ENCODE peak calls at places on chromosomes 11 and 22, in eight cellular contexts. S, Z, N, F, K, B, V and X are unnamed samples.
A peak's percentile ranks its signal among the peaks of the same experiment; 100 is the strongest.

GRCh38 chr11:1876361-1877063 is 15.2 kb downstream of the PRR33 start:
- DNase-seq in S (peak; percentile 74), Z (no peak), N (no peak), F (no peak), K (no peak), B (peak; percentile 80), V (peak; percentile 65), X (peak; percentile 58)

GRCh38 chr22:32806296-32806695 is 4.8 kb downstream of the TIMP3 start:
- DNase-seq in S (no peak), Z (no peak), N (no peak), F (no peak), K (no peak), B (no peak), V (no peak), X (no peak)

GRCh38 chr11:35260342-35260985 is 121.5 kb downstream of the CD44 start:
- DNase-seq in S (no peak), Z (no peak), N (peak; percentile 54), F (no peak), K (no peak), B (peak; percentile 30), V (peak; percentile 90), X (no peak)

GRCh38 chr11:71339178-71339881 is 87.0 kb upstream of the SHANK2 start:
- DNase-seq in S (no peak), Z (no peak), N (no peak), F (no peak), K (no peak), B (no peak), V (no peak), X (no peak)

GRCh38 chr11:762421-763072 is 14.7 kb downstream of the GATD1 start:
- DNase-seq in S (peak; percentile 59), Z (no peak), N (peak; percentile 57), F (no peak), K (no peak), B (peak; percentile 83), V (peak; percentile 65), X (no peak)

GRCh38 chr22:24093855-24094254 is 82.8 kb downstream of the CABIN1 start:
- DNase-seq in S (peak; percentile 26), Z (no peak), N (no peak), F (no peak), K (no peak), B (no peak), V (no peak), X (no peak)

GRCh38 chr22:36744791-36745190 is 31.1 kb downstream of the IFT27 start:
- DNase-seq in S (no peak), Z (no peak), N (no peak), F (no peak), K (no peak), B (no peak), V (no peak), X (no peak)

GRCh38 chr11:110317516-110317932 is 21.1 kb upstream of the RDX start:
- DNase-seq in S (no peak), Z (no peak), N (no peak), F (peak; percentile 65), K (no peak), B (no peak), V (peak; percentile 37), X (no peak)

GRCh38 chr11:111299111-111300026 is 1.0 kb downstream of the POU2AF3 start:
- DNase-seq in S (peak; percentile 75), Z (no peak), N (no peak), F (peak; percentile 23), K (no peak), B (peak; percentile 58), V (peak; percentile 25), X (peak; percentile 75)

GRCh38 chr22:17159504-17159951 is 451 bp upstream of the HDHD5 start:
- DNase-seq in S (peak; percentile 63), Z (peak; percentile 70), N (no peak), F (peak; percentile 23), K (peak; percentile 9), B (peak; percentile 13), V (peak; percentile 56), X (peak; percentile 55)

GRCh38 chr11:83063073-83063754 is 8.5 kb downstream of the RAB30 start:
- DNase-seq in S (peak; percentile 28), Z (no peak), N (peak; percentile 44), F (no peak), K (no peak), B (peak; percentile 36), V (peak; percentile 81), X (no peak)

GRCh38 chr11:28697920-28698827 is 590.0 kb downstream of the METTL15 start:
- DNase-seq in S (peak; percentile 89), Z (no peak), N (no peak), F (peak; percentile 14), K (no peak), B (peak; percentile 10), V (peak; percentile 62), X (peak; percentile 51)